ENCODE peak calls at places on chromosomes 4 and X, in nine cellular contexts. D, K, J, W, T, Q, N, S and O are unnamed samples.

GRCh38 chrX:101595739-101596419 is 21.9 kb downstream of the ARMCX6 start:
- DNase-seq in D (peak), K (no peak), N (peak), T (peak), J (peak), S (peak), W (no peak), Q (no peak), O (peak)

GRCh38 chr4:86108152-86108551 is 251.7 kb downstream of the MAPK10 start:
- DNase-seq in N (no peak), J (no peak), D (no peak), S (peak), T (peak), W (no peak), K (no peak), Q (no peak), O (no peak)

GRCh38 chr4:187286536-187286935 is 562.9 kb upstream of the FAT1 start:
- DNase-seq in K (no peak), T (no peak), S (peak), W (no peak), J (no peak), D (no peak), Q (no peak), N (no peak), O (no peak)

GRCh38 chr4:55475394-55476243 is 71.1 kb downstream of the CLOCK start:
- DNase-seq in Q (no peak), K (no peak), T (peak), S (peak), N (peak), W (no peak), D (peak), J (peak), O (no peak)

GRCh38 chr4:20017439-20017838 is 234.3 kb upstream of the SLIT2 start:
- DNase-seq in D (no peak), W (no peak), Q (no peak), K (no peak), J (no peak), T (no peak), S (no peak), N (no peak), O (no peak)

GRCh38 chr4:52713456-52713937 is 37.7 kb downstream of the ERVMER34-1 start:
- DNase-seq in T (peak), D (no peak), N (no peak), J (no peak), S (no peak), K (no peak), Q (no peak), W (no peak), O (no peak)

GRCh38 chr4:139229534-139230039 is 50.4 kb downstream of the MGARP start:
- DNase-seq in T (peak), W (no peak), N (no peak), S (peak), K (no peak), D (peak), J (peak), Q (no peak), O (no peak)

GRCh38 chr4:75849459-75849858 is 52.8 kb downstream of the PPEF2 start:
- DNase-seq in W (no peak), T (peak), N (no peak), J (no peak), S (peak), Q (no peak), K (no peak), D (no peak), O (no peak)

GRCh38 chr4:155288999-155289398 is 80.6 kb downstream of the NPY2R start:
- DNase-seq in W (no peak), K (no peak), N (no peak), Q (no peak), D (no peak), S (no peak), T (no peak), J (no peak), O (no peak)

GRCh38 chr4:150140774-150141400 is 62.6 kb downstream of the DCLK2 start:
- DNase-seq in W (no peak), J (peak), N (peak), Q (no peak), T (peak), K (no peak), D (peak), S (peak), O (no peak)